ENCODE peak calls at places on chromosomes 7 and 10, in four cellular contexts. M is KG1; F is HEK293T; P is central memory CD4-positive, alpha-beta T cell. K is an unnamed sample.
A peak's percentile ranks its signal among the peaks of the same experiment; 100 is the strongest.

GRCh38 chr7:75966209-75966961 is 28.0 kb downstream of the TMEM120A start:
- DNase-seq in M (no peak), F (no peak), P (no peak), K (peak; percentile 99)

GRCh38 chr10:29608062-29608461 is 26.7 kb downstream of the SVIL start:
- DNase-seq in M (no peak), F (no peak), P (no peak), K (no peak)

GRCh38 chr7:107939472-107940145 is 48.6 kb downstream of the DLD start:
- DNase-seq in M (no peak), F (no peak), P (no peak), K (no peak)

GRCh38 chr7:103048833-103049232 is 25.8 kb downstream of the FBXL13 start:
- DNase-seq in M (no peak), F (no peak), P (no peak), K (no peak)

GRCh38 chr10:43868952-43869351 is 220.3 kb upstream of the ZNF32 start:
- DNase-seq in M (no peak), F (no peak), P (no peak), K (no peak)

GRCh38 chr10:110445871-110446270 is 51.8 kb upstream of the DUSP5 start:
- DNase-seq in M (no peak), F (no peak), P (no peak), K (no peak)

GRCh38 chr7:36514289-36515243 is 124.9 kb downstream of the ANLN start:
- DNase-seq in M (no peak), F (no peak), P (no peak), K (no peak)

GRCh38 chr10:1148855-1149620 is 92.9 kb downstream of the WDR37 start:
- DNase-seq in M (no peak), F (no peak), P (no peak), K (no peak)

K was measured in SJCRH30.